ENCODE peak calls at places on chromosomes 12 and 14, in nine cellular contexts. M is left cardiac atrium; X is RCC 7860; S is Calu3; I is stimulated activated CD4-positive, alpha-beta T cell treated with anti-CD3 and anti-CD28 coated beads, Interleukin-2, amount 100 ng/mL, for 48 hours; G is non-pigmented ciliary epithelial cell; C is bronchial epithelial cell; P is NCI-H524; W is HT1080. Z is an unnamed sample.

GRCh38 chr12:100826323-100826722 is 31.7 kb downstream of the ANO4 start:
- DNase-seq in G (no peak), C (peak), P (no peak), W (peak), S (peak), I (peak), X (no peak), M (peak), Z (peak)

GRCh38 chr14:59146941-59147470 is 41.5 kb upstream of the DAAM1 start:
- DNase-seq in G (no peak), P (no peak), M (no peak), W (no peak), S (no peak), C (no peak), X (no peak), I (no peak), Z (no peak)

GRCh38 chr14:69275331-69275730 is 15.4 kb downstream of the GALNT16 start:
- DNase-seq in M (no peak), S (no peak), I (no peak), X (no peak), G (no peak), P (no peak), C (no peak), W (no peak), Z (no peak)

GRCh38 chr14:59870277-59871165 is at the start of gene RTN1:
- DNase-seq in P (peak), M (peak), C (peak), W (peak), X (no peak), G (no peak), I (no peak), S (peak), Z (peak)

GRCh38 chr14:93974833-93975232 is 1.5 kb downstream of the ASB2 start:
- DNase-seq in P (peak), X (no peak), S (no peak), W (no peak), I (no peak), C (no peak), M (no peak), G (no peak), Z (no peak)

GRCh38 chr12:6788972-6789905 is at the start of gene CD4:
- DNase-seq in S (no peak), G (no peak), C (no peak), M (peak), P (no peak), X (no peak), I (peak), W (no peak), Z (no peak)

GRCh38 chr12:2054091-2055018 is 1.6 kb downstream of the CACNA1C start:
- DNase-seq in I (no peak), W (no peak), M (no peak), X (no peak), S (no peak), C (no peak), G (no peak), P (peak), Z (no peak)

GRCh38 chr12:65450610-65451009 is 172.1 kb downstream of the MSRB3 start:
- DNase-seq in I (no peak), X (no peak), W (no peak), G (no peak), C (no peak), M (no peak), P (no peak), S (no peak), Z (no peak)

GRCh38 chr12:104060791-104061190 is 3.5 kb upstream of the HCFC2 start:
- DNase-seq in M (no peak), S (no peak), G (no peak), I (no peak), W (peak), P (no peak), C (peak), X (no peak), Z (peak)

GRCh38 chr14:50425816-50426215 is 29.1 kb upstream of the CDKL1 start:
- DNase-seq in M (no peak), W (no peak), S (no peak), P (no peak), X (no peak), C (no peak), G (peak), I (no peak), Z (peak)

GRCh38 chr12:4227046-4227445 is 46.5 kb upstream of the CCND2 start:
- DNase-seq in G (no peak), P (no peak), X (no peak), C (no peak), S (no peak), I (no peak), W (no peak), M (no peak), Z (no peak)